ENCODE peak calls at places on chromosomes 5 and 9, in nine cellular contexts. Q is CD4-positive, CD25-positive, alpha-beta regulatory T cell; N is CD8-positive, alpha-beta T cell; T is neural progenitor cell; I is suprapubic skin; S is tibial nerve; U is ovary; L is tibial artery; R is breast epithelium. D is an unnamed sample. For H3K4me1, the result is how much of the 10 kb centered on the place peaks cover.

GRCh38 chr5:150590979-150591411 is 49.5 kb upstream of the SYNPO start:
- DNase-seq in L (no peak), N (no peak), R (no peak), Q (no peak), U (peak), S (no peak), T (peak), I (no peak), D (peak)

GRCh38 chr9:108743901-108744371 is 111.8 kb downstream of the ACTL7B start:
- DNase-seq in R (peak), T (peak), U (no peak), S (no peak), N (no peak), I (no peak), Q (no peak), L (no peak), D (no peak)

GRCh38 chr5:218457-219289 is 553 bp downstream of the SDHA start:
- DNase-seq in T (peak), U (peak), I (no peak), L (peak), R (no peak), N (peak), Q (peak), S (no peak), D (peak)

GRCh38 chr5:175517824-175518450 is 39.6 kb downstream of the SFXN1 start:
- DNase-seq in L (no peak), U (no peak), S (no peak), I (no peak), T (no peak), R (no peak), N (peak), Q (peak), D (no peak)

GRCh38 chr5:51382759-51383493 is at the start of gene ISL1:
- DNase-seq in S (no peak), T (peak), R (no peak), U (no peak), L (no peak), Q (no peak), N (no peak), I (no peak), D (peak)

GRCh38 chr5:71828641-71829040 is 109.6 kb downstream of the CARTPT start:
- DNase-seq in R (no peak), N (no peak), U (no peak), L (no peak), I (no peak), S (no peak), Q (no peak), T (no peak), D (no peak)

GRCh38 chr5:135217669-135218485 is 181.2 kb downstream of the MACROH2A1 start:
- DNase-seq in R (peak), I (peak), N (no peak), U (no peak), S (no peak), T (peak), Q (no peak), L (no peak), D (no peak)

GRCh38 chr9:86721843-86722705 is 225.2 kb downstream of the GAS1 start:
- DNase-seq in Q (no peak), R (peak), T (no peak), I (no peak), N (no peak), U (peak), S (no peak), L (peak), D (peak)

GRCh38 chr9:69672828-69673640 is 863 bp upstream of the APBA1 start:
- DNase-seq in U (peak), S (peak), T (peak), N (peak), Q (peak), R (peak), L (peak), I (peak), D (peak)

GRCh38 chr5:79699766-79700400 is 10.2 kb downstream of the CMYA5 start:
- DNase-seq in S (no peak), I (no peak), N (no peak), R (no peak), L (no peak), Q (no peak), U (no peak), T (no peak), D (no peak)

GRCh38 chr9:127131871-127132270 is 9.4 kb upstream of the ANGPTL2 start:
- DNase-seq in Q (no peak), L (no peak), N (no peak), U (peak), T (no peak), R (no peak), I (peak), S (no peak), D (no peak)

GRCh38 chr5:53246042-53246836 is 136.7 kb upstream of the MOCS2 start:
- DNase-seq in U (no peak), N (no peak), T (no peak), L (no peak), R (no peak), I (no peak), Q (no peak), S (no peak), D (no peak)

GRCh38 chr5:121630402-121630801 is 221.3 kb upstream of the FTMT start:
- DNase-seq in Q (no peak), N (no peak), R (no peak), L (no peak), U (no peak), T (peak), S (no peak), I (no peak), D (no peak)

GRCh38 chr9:34124923-34125322 is 1.6 kb downstream of the DCAF12 start:
- DNase-seq in L (no peak), U (no peak), Q (no peak), T (no peak), S (no peak), N (no peak), I (no peak), R (no peak), D (no peak)

GRCh38 chr9:34127035-34127948 is 794 bp upstream of the DCAF12 start:
- DNase-seq in R (no peak), N (no peak), T (no peak), U (no peak), I (no peak), Q (no peak), S (no peak), L (no peak), D (no peak)

GRCh38 chr9:34124103-34124502 is 2.4 kb downstream of the DCAF12 start:
- DNase-seq in U (no peak), Q (no peak), I (no peak), S (no peak), R (no peak), N (no peak), T (no peak), L (no peak), D (no peak)

GRCh38 chr9:34126207-34127034 is at the start of gene DCAF12:
- DNase-seq in Q (peak), N (peak), U (peak), T (peak), S (peak), L (peak), R (peak), I (peak), D (peak)

DNA sequence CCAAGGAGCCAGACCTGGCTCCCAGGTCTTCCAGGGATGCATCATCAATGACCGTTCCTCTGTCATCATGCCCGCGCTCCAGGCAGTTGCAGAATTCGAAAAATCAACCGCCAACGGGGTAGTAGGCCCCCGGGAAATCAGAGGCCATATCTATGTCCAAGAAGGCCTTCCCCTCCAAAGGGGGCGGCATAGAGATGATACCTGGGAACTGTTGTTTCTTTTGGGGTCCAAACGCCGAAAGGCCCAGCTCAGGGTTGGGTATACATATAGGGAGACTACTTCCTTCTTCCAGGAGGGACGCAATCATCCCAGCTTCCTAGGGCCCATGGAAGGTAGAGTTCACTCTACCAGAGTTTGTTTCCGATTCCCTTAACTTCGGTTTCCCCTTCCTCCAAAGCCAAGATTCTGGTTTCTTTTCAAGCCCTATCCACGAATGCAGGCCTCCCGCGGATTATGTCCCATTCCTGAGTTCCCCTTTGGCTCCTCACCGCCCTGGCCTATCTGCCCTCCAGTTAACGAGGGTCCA is 754 bp downstream of the DCAF12 start:
- DNase-seq in T (peak), I (no peak), U (no peak), R (no peak), L (no peak), Q (no peak), S (no peak), N (no peak), D (no peak)
- H3K4me1 ChIP-seq in T (under half), I (under half), U (under half), R (under half), L (under half), Q (under half), S (half or more), N (under half), D (under half)

DNA sequence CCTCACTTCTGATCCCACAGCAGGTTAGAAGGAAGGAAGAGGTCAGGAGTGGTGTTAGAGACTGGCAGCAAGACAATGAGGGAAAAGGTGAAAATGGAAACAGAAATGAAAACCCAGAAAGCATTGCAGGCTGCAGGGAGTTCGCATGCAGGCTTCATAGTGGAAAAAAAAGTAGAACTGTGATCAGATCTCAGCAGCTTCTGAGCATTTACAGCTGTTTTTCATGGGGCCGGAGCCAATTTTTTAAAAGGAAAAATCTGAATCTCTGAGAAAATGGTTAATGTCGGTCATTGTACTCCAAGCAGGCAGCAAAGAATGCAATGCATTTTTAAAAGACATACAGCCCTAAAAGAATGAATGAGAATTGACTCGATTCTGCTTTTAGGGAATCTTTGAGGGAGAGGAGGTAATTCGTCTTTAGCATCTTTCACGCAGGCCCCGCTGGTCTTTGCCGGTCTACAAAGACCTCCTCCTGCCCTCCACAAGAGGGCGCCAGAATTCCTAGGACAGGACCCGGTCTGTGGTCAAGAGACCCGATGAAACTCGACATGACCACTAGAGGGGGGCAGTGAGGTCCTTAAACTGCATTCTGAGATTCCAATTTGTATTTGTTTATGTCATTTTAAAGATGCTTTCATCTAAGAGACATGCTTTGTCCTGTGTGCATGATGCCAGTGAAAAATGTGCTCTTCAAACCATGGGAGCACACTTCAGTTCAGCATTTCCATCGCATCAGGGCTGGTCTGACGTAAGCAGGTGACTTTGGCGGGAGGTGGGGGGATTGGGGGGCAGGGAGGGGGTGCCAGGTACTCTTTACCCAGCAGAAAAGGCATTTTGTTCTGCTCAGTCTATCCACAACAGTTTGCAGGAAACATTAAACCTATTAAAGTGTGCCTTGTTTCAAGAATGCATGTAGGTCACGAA is 43.7 kb upstream of the TMEM252 start:
- DNase-seq in N (peak), I (peak), T (peak), R (peak), L (peak), S (peak), U (peak), Q (peak), D (peak)
- H3K4me1 ChIP-seq in N (under half), I (under half), T (under half), R (under half), L (under half), S (under half), U (under half), Q (under half), D (under half)

DNA sequence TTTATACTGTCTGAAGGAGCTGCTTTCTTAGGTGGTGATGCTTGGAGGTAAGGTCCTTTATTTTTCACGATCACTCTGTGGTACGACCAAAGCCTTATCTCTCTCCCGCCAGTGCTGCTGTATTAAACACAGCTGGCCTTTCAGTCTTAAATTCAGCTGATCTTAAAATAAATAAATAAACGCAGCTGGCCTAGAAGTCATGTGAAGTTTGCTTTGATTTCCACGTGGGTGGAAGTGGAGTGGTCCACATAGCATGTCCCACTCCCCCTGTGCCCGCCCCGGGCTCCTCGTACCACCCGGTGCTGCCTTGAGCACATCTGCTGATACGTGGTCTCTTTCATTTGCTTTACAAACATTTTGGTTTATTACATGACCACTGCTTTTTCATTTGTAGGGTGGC is 260.4 kb downstream of the FANCC start:
- DNase-seq in Q (no peak), L (no peak), T (no peak), N (no peak), U (no peak), S (no peak), I (no peak), R (peak), D (no peak)
- H3K4me1 ChIP-seq in Q (under half), L (half or more), T (under half), N (under half), U (under half), S (half or more), I (half or more), R (under half), D (half or more)

DNA sequence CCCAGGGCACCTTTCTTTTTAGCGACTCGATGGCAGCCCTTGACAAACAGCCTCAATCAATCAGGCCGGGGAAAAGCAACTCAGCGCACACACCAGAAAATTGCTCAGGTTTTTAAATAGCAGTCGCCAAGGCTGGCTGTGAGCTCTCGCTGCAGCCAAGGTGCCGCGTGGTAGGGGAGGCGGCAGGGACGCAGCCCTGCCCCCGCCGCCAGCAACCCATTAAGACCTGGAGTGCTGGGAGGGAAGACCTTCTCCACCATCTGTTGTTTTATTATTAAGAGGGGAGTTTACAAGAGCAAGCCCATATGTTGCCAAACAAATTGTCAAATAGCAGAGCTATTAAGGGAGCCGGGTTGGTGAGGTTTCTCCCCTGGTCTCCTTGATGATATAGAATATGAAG is 22.6 kb downstream of the ASS1 start:
- DNase-seq in Q (no peak), L (no peak), I (no peak), N (no peak), S (no peak), R (no peak), U (no peak), T (peak), D (no peak)
- H3K4me1 ChIP-seq in Q (under half), L (under half), I (under half), N (under half), S (under half), R (under half), U (under half), T (under half), D (under half)

DNA sequence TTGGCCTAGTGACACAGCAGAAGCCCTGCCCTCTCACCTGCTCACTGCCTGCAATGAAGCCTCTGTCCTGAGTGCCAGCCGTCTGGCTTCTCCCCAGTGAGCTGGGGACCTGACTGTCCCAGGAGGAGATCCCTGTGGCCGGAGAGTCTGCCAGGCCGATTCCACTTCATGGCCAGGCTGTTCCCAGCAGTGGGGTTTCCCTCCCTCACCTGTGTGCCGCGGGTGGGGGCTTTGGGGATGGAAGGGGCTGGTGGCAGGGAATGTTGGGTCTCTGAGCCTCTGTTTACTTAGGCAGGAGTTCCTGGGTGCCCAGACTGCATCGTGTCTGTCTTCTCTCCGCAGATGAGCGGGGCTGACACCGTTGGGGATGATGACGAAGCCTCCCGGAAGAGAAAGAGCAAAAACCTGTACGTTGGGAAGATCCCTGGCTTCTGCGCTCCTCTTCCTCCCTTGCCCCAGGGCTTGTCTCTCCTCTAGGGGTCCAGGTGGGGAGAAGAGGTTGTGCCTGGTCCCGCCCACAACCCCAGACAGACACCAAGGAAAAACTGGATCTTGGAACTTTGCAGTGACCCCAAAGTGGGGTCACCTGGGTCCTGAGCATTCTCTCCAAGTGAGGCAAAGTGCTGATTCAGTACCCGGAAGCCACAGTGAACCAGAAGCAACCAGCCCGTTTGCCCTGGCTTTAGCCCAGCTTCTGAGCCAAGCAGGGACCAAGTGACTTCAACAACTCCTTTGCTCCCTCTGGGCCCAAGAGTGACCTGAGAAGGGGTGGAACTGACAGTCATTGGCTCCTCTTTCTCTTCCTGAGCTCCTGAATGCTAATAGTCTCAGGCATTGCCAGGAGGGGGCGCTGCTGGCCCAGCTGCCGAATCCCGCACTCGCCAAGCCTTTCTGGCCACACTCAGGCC is 127.7 kb downstream of the RGS3 start:
- DNase-seq in L (peak), N (no peak), I (peak), Q (peak), U (peak), T (peak), S (peak), R (peak), D (peak)
- H3K4me1 ChIP-seq in L (half or more), N (under half), I (half or more), Q (under half), U (under half), T (under half), S (under half), R (under half), D (under half)

GRCh38 chr9:37377688-37378612 is 44.5 kb upstream of the GRHPR start:
- DNase-seq in T (no peak), L (no peak), N (no peak), R (no peak), S (no peak), I (no peak), U (no peak), Q (no peak), D (no peak)
- H3K4me1 ChIP-seq in T (under half), L (under half), N (under half), R (under half), S (under half), I (under half), U (under half), Q (under half), D (under half)

GRCh38 chr9:132181796-132182521 is 20.1 kb downstream of the NTNG2 start:
- DNase-seq in L (no peak), Q (no peak), U (no peak), R (no peak), T (peak), N (no peak), I (no peak), S (no peak), D (no peak)

GRCh38 chr9:132183715-132184114 is 21.9 kb downstream of the NTNG2 start:
- DNase-seq in R (no peak), Q (no peak), I (no peak), S (no peak), U (no peak), T (no peak), N (no peak), L (no peak), D (no peak)

GRCh38 chr9:132182609-132183073 is 20.8 kb downstream of the NTNG2 start:
- DNase-seq in S (no peak), T (peak), N (no peak), Q (no peak), I (no peak), R (no peak), U (no peak), L (no peak), D (no peak)

GRCh38 chr9:132185164-132186009 is 23.5 kb downstream of the NTNG2 start:
- DNase-seq in L (no peak), I (no peak), U (no peak), N (no peak), T (peak), Q (no peak), R (no peak), S (no peak), D (no peak)

GRCh38 chr9:132183134-132183533 is 21.3 kb downstream of the NTNG2 start:
- DNase-seq in Q (no peak), L (no peak), U (no peak), I (no peak), R (no peak), S (no peak), N (no peak), T (no peak), D (no peak)
- H3K4me1 ChIP-seq in Q (under half), L (under half), U (under half), I (under half), R (under half), S (under half), N (under half), T (half or more), D (under half)

GRCh38 chr9:35616681-35617459 is 1.3 kb downstream of the CD72 start:
- DNase-seq in U (peak), T (peak), R (peak), Q (peak), L (peak), S (no peak), I (peak), N (peak), D (peak)
- H3K4me1 ChIP-seq in U (under half), T (under half), R (under half), Q (under half), L (under half), S (under half), I (under half), N (under half), D (under half)

GRCh38 chr9:131404581-131404980 is 10.7 kb downstream of the PRRC2B start:
- DNase-seq in N (no peak), I (no peak), Q (no peak), S (no peak), L (no peak), U (no peak), T (no peak), R (no peak), D (no peak)

GRCh38 chr9:131404987-131405386 is 11.1 kb downstream of the PRRC2B start:
- DNase-seq in S (no peak), R (no peak), I (no peak), U (no peak), L (no peak), T (no peak), N (no peak), Q (no peak), D (no peak)

GRCh38 chr9:131405858-131406566 is 12.1 kb downstream of the PRRC2B start:
- DNase-seq in I (no peak), N (no peak), L (no peak), Q (no peak), T (no peak), S (no peak), U (no peak), R (peak), D (no peak)

GRCh38 chr9:131406567-131407436 is 12.9 kb downstream of the PRRC2B start:
- DNase-seq in N (no peak), S (no peak), Q (no peak), U (no peak), I (no peak), R (no peak), L (no peak), T (no peak), D (no peak)

GRCh38 chr9:131405429-131405828 is 11.5 kb downstream of the PRRC2B start:
- DNase-seq in N (no peak), S (no peak), L (no peak), I (no peak), R (no peak), T (peak), Q (no peak), U (no peak), D (no peak)
- H3K4me1 ChIP-seq in N (half or more), S (half or more), L (half or more), I (half or more), R (half or more), T (half or more), Q (half or more), U (under half), D (half or more)

D was measured in pancreas.